ENCODE peak calls at places on chromosomes 6 and 20, in ten cellular contexts. X is tibial artery, R is IMR-90, H is breast epithelium, W is pancreas, C is Peyer's patch, Z is uterus, E is HL-60, Q is tibial nerve, T is Panc1. N is an unnamed sample.

GRCh38 chr20:38255389-38255788 is 5.1 kb downstream of the KIAA1755 start:
- DNase-seq in X (no peak), R (peak; percentile 59), H (no peak), W (no peak), C (no peak), Z (peak; percentile 40), E (no peak), Q (no peak), T (no peak), N (no peak)

GRCh38 chr6:166005401-166005845 is 162.2 kb downstream of the TBXT start:
- DNase-seq in X (peak; percentile 54), R (peak; percentile 62), H (no peak), W (no peak), C (no peak), Z (peak; percentile 67), E (no peak), Q (no peak), T (no peak), N (no peak)

GRCh38 chr20:50478162-50479036 is 31.8 kb upstream of the PTPN1 start:
- DNase-seq in X (peak; percentile 60), R (peak; percentile 29), H (peak; percentile 44), W (peak; percentile 72), C (peak; percentile 77), Z (peak; percentile 46), E (no peak), Q (no peak), T (no peak), N (peak; percentile 88)

GRCh38 chr6:70714716-70715257 is 47.1 kb downstream of the SMAP1 start:
- DNase-seq in X (no peak), R (no peak), H (no peak), W (no peak), C (no peak), Z (no peak), E (no peak), Q (no peak), T (no peak), N (no peak)

GRCh38 chr6:140434761-140435160 is 1060.3 kb upstream of the CITED2 start:
- DNase-seq in X (no peak), R (peak; percentile 20), H (no peak), W (no peak), C (no peak), Z (no peak), E (no peak), Q (no peak), T (no peak), N (no peak)

GRCh38 chr6:135935951-135936601 is 84.6 kb downstream of the PDE7B start:
- DNase-seq in X (peak; percentile 27), R (peak; percentile 75), H (no peak), W (no peak), C (no peak), Z (no peak), E (no peak), Q (no peak), T (peak; percentile 80), N (no peak)

GRCh38 chr20:17298169-17298568 is 71.3 kb downstream of the PCSK2 start:
- DNase-seq in X (no peak), R (no peak), H (no peak), W (no peak), C (no peak), Z (no peak), E (no peak), Q (no peak), T (no peak), N (no peak)

GRCh38 chr6:53161481-53162009 is 12.9 kb upstream of the GCM1 start:
- DNase-seq in X (no peak), R (no peak), H (no peak), W (no peak), C (no peak), Z (no peak), E (no peak), Q (no peak), T (no peak), N (no peak)

GRCh38 chr20:38635721-38636285 is 34.2 kb downstream of the ARHGAP40 start:
- DNase-seq in X (no peak), R (peak; percentile 32), H (no peak), W (no peak), C (peak; percentile 22), Z (no peak), E (peak; percentile 61), Q (no peak), T (no peak), N (no peak)

GRCh38 chr20:24935786-24936525 is 13.1 kb upstream of the CST7 start:
- DNase-seq in X (no peak), R (no peak), H (peak; percentile 11), W (no peak), C (no peak), Z (no peak), E (no peak), Q (no peak), T (no peak), N (no peak)

GRCh38 chr6:157841211-157841840 is 18.3 kb downstream of the SNX9 start:
- DNase-seq in X (no peak), R (no peak), H (no peak), W (no peak), C (peak; percentile 55), Z (no peak), E (no peak), Q (no peak), T (no peak), N (no peak)

GRCh38 chr20:45432294-45432693 is 16.4 kb downstream of the PIGT start:
- DNase-seq in X (no peak), R (no peak), H (no peak), W (no peak), C (peak; percentile 71), Z (no peak), E (peak; percentile 72), Q (no peak), T (no peak), N (no peak)

GRCh38 chr20:20549267-20549612 is 163.2 kb downstream of the RALGAPA2 start:
- DNase-seq in X (no peak), R (no peak), H (no peak), W (no peak), C (no peak), Z (no peak), E (no peak), Q (no peak), T (no peak), N (no peak)

GRCh38 chr20:59518881-59519706 is 85.2 kb upstream of the PHACTR3 start:
- DNase-seq in X (no peak), R (peak; percentile 47), H (no peak), W (no peak), C (no peak), Z (no peak), E (peak; percentile 17), Q (no peak), T (peak; percentile 57), N (no peak)

DNA sequence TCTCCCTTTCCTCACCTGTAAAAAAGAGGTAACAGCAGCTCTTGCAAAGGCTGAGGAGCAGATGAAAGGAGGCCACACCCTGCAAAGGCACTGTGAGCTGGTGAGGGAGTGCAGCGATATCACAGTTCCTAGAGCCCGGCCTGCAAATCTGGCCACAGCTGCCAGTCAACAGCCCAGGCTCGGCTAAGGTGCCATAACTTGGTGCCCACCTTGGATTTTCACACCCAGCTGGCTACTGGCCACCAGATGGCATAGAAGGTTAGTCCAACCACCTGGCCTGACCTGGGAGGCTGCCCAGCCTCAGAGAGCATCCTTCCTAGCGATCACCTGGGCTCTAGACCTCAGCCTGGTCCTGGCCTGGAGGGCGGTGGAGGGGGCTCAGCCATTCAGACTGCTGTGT is 46.8 kb downstream of the KCNB1 start:
- DNase-seq in X (no peak), R (no peak), H (no peak), W (no peak), C (no peak), Z (no peak), E (no peak), Q (no peak), T (no peak), N (no peak)
- TF ChIP-seq CTCF in X (no peak), R (no peak), H (no peak), W (no peak), C (no peak), Z (no peak), E (no peak), Q (no peak), T (no peak), N (no peak)

GRCh38 chr6:31581511-31582229 is 554 bp downstream of the LTB start:
- DNase-seq in X (no peak), R (no peak), H (no peak), W (peak; percentile 64), C (no peak), Z (no peak), E (no peak), Q (no peak), T (no peak), N (peak; percentile 72)
- H3K27ac ChIP-seq in X (peak overlapping the region; percentile 56), R (peak overlapping the region; percentile 2), H (peak overlapping the region; percentile 80), W (peak overlapping the region; percentile 49), C (peak overlapping the region; percentile 93), Z (peak overlapping the region; percentile 80), E (peak overlapping the region; percentile 89), Q (peak overlapping the region; percentile 78), T (peak overlapping the region; percentile 84), N (peak overlapping the region; percentile 65)

GRCh38 chr6:138987299-138987642 is 782 bp downstream of the REPS1 start:
- DNase-seq in X (no peak), R (no peak), H (no peak), W (no peak), C (peak; percentile 27), Z (no peak), E (no peak), Q (no peak), T (no peak), N (peak; percentile 87)

GRCh38 chr6:138986578-138986977 is 1.5 kb downstream of the REPS1 start:
- DNase-seq in X (no peak), R (peak; percentile 60), H (no peak), W (no peak), C (no peak), Z (no peak), E (no peak), Q (no peak), T (no peak), N (no peak)

GRCh38 chr6:138989098-138989983 is 1.3 kb upstream of the REPS1 start:
- DNase-seq in X (no peak), R (no peak), H (no peak), W (no peak), C (no peak), Z (no peak), E (no peak), Q (no peak), T (no peak), N (no peak)

GRCh38 chr6:138988469-138988834 is 399 bp upstream of the REPS1 start:
- DNase-seq in X (no peak), R (peak; percentile 4), H (no peak), W (no peak), C (no peak), Z (no peak), E (no peak), Q (no peak), T (no peak), N (no peak)

GRCh38 chr6:138987643-138988468 is at the start of gene REPS1:
- DNase-seq in X (peak; percentile 93), R (peak; percentile 82), H (peak; percentile 86), W (peak; percentile 95), C (peak; percentile 84), Z (peak; percentile 89), E (peak; percentile 72), Q (peak; percentile 81), T (peak; percentile 45), N (peak; percentile 92)
- TF ChIP-seq CTCF in X (peak; percentile 98), R (peak; percentile 94), H (peak; percentile 96), W (peak; percentile 98), C (peak; percentile 92), Z (peak; percentile 91), E (peak; percentile 55), Q (peak; percentile 99), T (peak; percentile 96), N (peak; percentile 99)

DNA sequence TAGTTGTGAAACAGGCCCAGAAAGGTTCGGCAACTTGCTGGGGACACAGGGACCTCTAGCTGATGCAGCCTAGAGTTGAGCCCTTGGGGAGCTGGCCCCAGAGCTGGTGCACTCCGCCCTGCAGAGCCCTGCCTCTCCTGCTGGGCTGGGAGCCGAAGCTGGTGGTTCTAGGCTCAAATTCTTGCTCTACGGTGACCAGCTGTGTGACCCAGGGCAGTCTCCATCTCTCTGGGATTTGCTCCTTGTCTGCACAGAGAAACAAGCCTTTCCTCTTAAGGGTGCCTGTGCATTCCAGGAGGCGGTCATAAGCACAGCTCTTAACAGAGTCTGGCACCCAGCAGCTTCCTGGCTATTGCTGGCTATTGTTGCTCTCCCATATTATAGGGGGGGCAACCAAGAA is 47.4 kb downstream of the RBM38 start:
- DNase-seq in X (no peak), R (no peak), H (no peak), W (peak; percentile 36), C (no peak), Z (no peak), E (no peak), Q (no peak), T (no peak), N (peak; percentile 41)
- H3K27ac ChIP-seq in X (peak overlapping the region; percentile 88), R (no peak overlapping the region), H (peak overlapping the region; percentile 0), W (peak overlapping the region; percentile 12), C (no peak overlapping the region), Z (peak overlapping the region; percentile 92), E (no peak overlapping the region), Q (no peak overlapping the region), T (no peak overlapping the region), N (no peak overlapping the region)

N was measured in left lung.